ENCODE peak calls at places on chromosomes 12 and 14, in five cellular contexts. One of them, this sample, is unnamed.

GRCh38 chr12:79326225-79326624 is 364.5 kb downstream of the PAWR start:
- DNase-seq in CD8-positive, alpha-beta T cell: no peak
- DNase-seq in immature natural killer cell: no peak
- DNase-seq in stimulated activated CD4-positive, alpha-beta T cell treated with anti-CD3 and anti-CD28 coated beads, Interleukin-15, amount 100 ng/mL, for 24 hours: no peak
- DNase-seq in lower lobe of right lung: no peak
- DNase-seq in this sample: no peak

GRCh38 chr12:60148109-60148508 is 552.3 kb downstream of the SLC16A7 start:
- DNase-seq in stimulated activated CD4-positive, alpha-beta T cell treated with anti-CD3 and anti-CD28 coated beads, Interleukin-15, amount 100 ng/mL, for 24 hours: no peak
- DNase-seq in lower lobe of right lung: no peak
- DNase-seq in immature natural killer cell: no peak
- DNase-seq in CD8-positive, alpha-beta T cell: no peak
- DNase-seq in this sample: no peak

GRCh38 chr12:30457621-30458289 is 237.9 kb downstream of the IPO8 start:
- DNase-seq in lower lobe of right lung: no peak
- DNase-seq in immature natural killer cell: no peak
- DNase-seq in stimulated activated CD4-positive, alpha-beta T cell treated with anti-CD3 and anti-CD28 coated beads, Interleukin-15, amount 100 ng/mL, for 24 hours: no peak
- DNase-seq in CD8-positive, alpha-beta T cell: no peak
- DNase-seq in this sample: no peak

GRCh38 chr12:92505373-92506340 is 197.1 kb upstream of the PLEKHG7 start:
- DNase-seq in CD8-positive, alpha-beta T cell: peak; percentile 11
- DNase-seq in stimulated activated CD4-positive, alpha-beta T cell treated with anti-CD3 and anti-CD28 coated beads, Interleukin-15, amount 100 ng/mL, for 24 hours: peak; percentile 74
- DNase-seq in immature natural killer cell: peak; percentile 52
- DNase-seq in lower lobe of right lung: peak; percentile 59
- DNase-seq in this sample: no peak

GRCh38 chr12:124009781-124010180 is 36.8 kb downstream of the ZNF664 start:
- DNase-seq in immature natural killer cell: no peak
- DNase-seq in stimulated activated CD4-positive, alpha-beta T cell treated with anti-CD3 and anti-CD28 coated beads, Interleukin-15, amount 100 ng/mL, for 24 hours: no peak
- DNase-seq in lower lobe of right lung: no peak
- DNase-seq in CD8-positive, alpha-beta T cell: no peak
- DNase-seq in this sample: no peak

GRCh38 chr12:125137776-125138344 is 72.6 kb downstream of the AACS start:
- DNase-seq in stimulated activated CD4-positive, alpha-beta T cell treated with anti-CD3 and anti-CD28 coated beads, Interleukin-15, amount 100 ng/mL, for 24 hours: no peak
- DNase-seq in lower lobe of right lung: no peak
- DNase-seq in immature natural killer cell: no peak
- DNase-seq in CD8-positive, alpha-beta T cell: no peak
- DNase-seq in this sample: no peak

GRCh38 chr12:90695415-90695814 is 259.6 kb downstream of the CCER1 start:
- DNase-seq in lower lobe of right lung: no peak
- DNase-seq in CD8-positive, alpha-beta T cell: no peak
- DNase-seq in stimulated activated CD4-positive, alpha-beta T cell treated with anti-CD3 and anti-CD28 coated beads, Interleukin-15, amount 100 ng/mL, for 24 hours: no peak
- DNase-seq in immature natural killer cell: no peak
- DNase-seq in this sample: no peak

GRCh38 chr12:110649341-110649847 is 35.5 kb downstream of the TCTN1 start:
- DNase-seq in lower lobe of right lung: no peak
- DNase-seq in CD8-positive, alpha-beta T cell: no peak
- DNase-seq in stimulated activated CD4-positive, alpha-beta T cell treated with anti-CD3 and anti-CD28 coated beads, Interleukin-15, amount 100 ng/mL, for 24 hours: no peak
- DNase-seq in immature natural killer cell: no peak
- DNase-seq in this sample: no peak

GRCh38 chr12:105253882-105254513 is 18.0 kb upstream of the APPL2 start:
- DNase-seq in immature natural killer cell: no peak
- DNase-seq in stimulated activated CD4-positive, alpha-beta T cell treated with anti-CD3 and anti-CD28 coated beads, Interleukin-15, amount 100 ng/mL, for 24 hours: no peak
- DNase-seq in lower lobe of right lung: no peak
- DNase-seq in CD8-positive, alpha-beta T cell: no peak
- DNase-seq in this sample: no peak

GRCh38 chr12:7212678-7213077 is 23.2 kb downstream of the PEX5 start:
- DNase-seq in lower lobe of right lung: no peak
- DNase-seq in stimulated activated CD4-positive, alpha-beta T cell treated with anti-CD3 and anti-CD28 coated beads, Interleukin-15, amount 100 ng/mL, for 24 hours: no peak
- DNase-seq in immature natural killer cell: no peak
- DNase-seq in CD8-positive, alpha-beta T cell: no peak
- DNase-seq in this sample: no peak

GRCh38 chr14:102207831-102208365 is 68.2 kb downstream of the WDR20 start:
- DNase-seq in CD8-positive, alpha-beta T cell: no peak
- DNase-seq in immature natural killer cell: no peak
- DNase-seq in lower lobe of right lung: no peak
- DNase-seq in stimulated activated CD4-positive, alpha-beta T cell treated with anti-CD3 and anti-CD28 coated beads, Interleukin-15, amount 100 ng/mL, for 24 hours: no peak
- DNase-seq in this sample: peak; percentile 53

GRCh38 chr14:92863281-92863680 is 59.7 kb upstream of the CHGA start:
- DNase-seq in lower lobe of right lung: no peak
- DNase-seq in immature natural killer cell: no peak
- DNase-seq in stimulated activated CD4-positive, alpha-beta T cell treated with anti-CD3 and anti-CD28 coated beads, Interleukin-15, amount 100 ng/mL, for 24 hours: no peak
- DNase-seq in CD8-positive, alpha-beta T cell: no peak
- DNase-seq in this sample: no peak

GRCh38 chr12:52213541-52214420 is 19.3 kb upstream of the KRT7 start:
- DNase-seq in lower lobe of right lung: peak; percentile 86
- DNase-seq in stimulated activated CD4-positive, alpha-beta T cell treated with anti-CD3 and anti-CD28 coated beads, Interleukin-15, amount 100 ng/mL, for 24 hours: peak; percentile 70
- DNase-seq in CD8-positive, alpha-beta T cell: peak; percentile 23
- DNase-seq in immature natural killer cell: peak; percentile 21
- DNase-seq in this sample: no peak

GRCh38 chr12:46722737-46723136 is 103.1 kb downstream of the SLC38A4 start:
- DNase-seq in immature natural killer cell: no peak
- DNase-seq in CD8-positive, alpha-beta T cell: no peak
- DNase-seq in stimulated activated CD4-positive, alpha-beta T cell treated with anti-CD3 and anti-CD28 coated beads, Interleukin-15, amount 100 ng/mL, for 24 hours: no peak
- DNase-seq in lower lobe of right lung: no peak
- DNase-seq in this sample: no peak

GRCh38 chr12:99620159-99620479 is 27.4 kb upstream of the GARIN6 start:
- DNase-seq in stimulated activated CD4-positive, alpha-beta T cell treated with anti-CD3 and anti-CD28 coated beads, Interleukin-15, amount 100 ng/mL, for 24 hours: no peak
- DNase-seq in CD8-positive, alpha-beta T cell: no peak
- DNase-seq in immature natural killer cell: no peak
- DNase-seq in lower lobe of right lung: no peak
- DNase-seq in this sample: no peak

GRCh38 chr12:76919388-76920181 is 40.8 kb upstream of the CSRP2 start:
- DNase-seq in immature natural killer cell: no peak
- DNase-seq in CD8-positive, alpha-beta T cell: no peak
- DNase-seq in lower lobe of right lung: no peak
- DNase-seq in stimulated activated CD4-positive, alpha-beta T cell treated with anti-CD3 and anti-CD28 coated beads, Interleukin-15, amount 100 ng/mL, for 24 hours: no peak
- DNase-seq in this sample: no peak

GRCh38 chr14:77268989-77269595 is 1.9 kb downstream of the NGB start:
- DNase-seq in immature natural killer cell: no peak
- DNase-seq in CD8-positive, alpha-beta T cell: no peak
- DNase-seq in lower lobe of right lung: no peak
- DNase-seq in stimulated activated CD4-positive, alpha-beta T cell treated with anti-CD3 and anti-CD28 coated beads, Interleukin-15, amount 100 ng/mL, for 24 hours: no peak
- DNase-seq in this sample: no peak

GRCh38 chr14:55572578-55572977 is 7.4 kb upstream of the KTN1 start:
- DNase-seq in stimulated activated CD4-positive, alpha-beta T cell treated with anti-CD3 and anti-CD28 coated beads, Interleukin-15, amount 100 ng/mL, for 24 hours: no peak
- DNase-seq in lower lobe of right lung: no peak
- DNase-seq in CD8-positive, alpha-beta T cell: no peak
- DNase-seq in immature natural killer cell: no peak
- DNase-seq in this sample: no peak

GRCh38 chr12:88310069-88310468 is 168.0 kb downstream of the TMTC3 start:
- DNase-seq in CD8-positive, alpha-beta T cell: no peak
- DNase-seq in stimulated activated CD4-positive, alpha-beta T cell treated with anti-CD3 and anti-CD28 coated beads, Interleukin-15, amount 100 ng/mL, for 24 hours: no peak
- DNase-seq in lower lobe of right lung: no peak
- DNase-seq in immature natural killer cell: no peak
- DNase-seq in this sample: no peak

GRCh38 chr12:128592345-128592744 is 231.4 kb downstream of the SLC15A4 start:
- DNase-seq in immature natural killer cell: no peak
- DNase-seq in stimulated activated CD4-positive, alpha-beta T cell treated with anti-CD3 and anti-CD28 coated beads, Interleukin-15, amount 100 ng/mL, for 24 hours: no peak
- DNase-seq in CD8-positive, alpha-beta T cell: no peak
- DNase-seq in lower lobe of right lung: no peak
- DNase-seq in this sample: no peak

GRCh38 chr12:3453947-3454675 is 36.9 kb upstream of the PRMT8 start:
- DNase-seq in stimulated activated CD4-positive, alpha-beta T cell treated with anti-CD3 and anti-CD28 coated beads, Interleukin-15, amount 100 ng/mL, for 24 hours: no peak
- DNase-seq in immature natural killer cell: no peak
- DNase-seq in CD8-positive, alpha-beta T cell: no peak
- DNase-seq in lower lobe of right lung: no peak
- DNase-seq in this sample: no peak

GRCh38 chr12:48936379-48936979 is 11.2 kb upstream of the FKBP11 start:
- DNase-seq in CD8-positive, alpha-beta T cell: peak; percentile 81
- DNase-seq in stimulated activated CD4-positive, alpha-beta T cell treated with anti-CD3 and anti-CD28 coated beads, Interleukin-15, amount 100 ng/mL, for 24 hours: peak; percentile 89
- DNase-seq in immature natural killer cell: peak; percentile 84
- DNase-seq in lower lobe of right lung: peak; percentile 75
- DNase-seq in this sample: peak; percentile 87

GRCh38 chr12:52075409-52075724 is 4.1 kb upstream of the SMIM41 start:
- DNase-seq in immature natural killer cell: no peak
- DNase-seq in stimulated activated CD4-positive, alpha-beta T cell treated with anti-CD3 and anti-CD28 coated beads, Interleukin-15, amount 100 ng/mL, for 24 hours: no peak
- DNase-seq in CD8-positive, alpha-beta T cell: no peak
- DNase-seq in lower lobe of right lung: no peak
- DNase-seq in this sample: no peak

GRCh38 chr14:99539503-99539902 is 58.3 kb downstream of the CCNK start:
- DNase-seq in immature natural killer cell: no peak
- DNase-seq in lower lobe of right lung: no peak
- DNase-seq in stimulated activated CD4-positive, alpha-beta T cell treated with anti-CD3 and anti-CD28 coated beads, Interleukin-15, amount 100 ng/mL, for 24 hours: no peak
- DNase-seq in CD8-positive, alpha-beta T cell: no peak
- DNase-seq in this sample: no peak

GRCh38 chr14:75711134-75711795 is 50.2 kb downstream of the TTLL5 start:
- DNase-seq in stimulated activated CD4-positive, alpha-beta T cell treated with anti-CD3 and anti-CD28 coated beads, Interleukin-15, amount 100 ng/mL, for 24 hours: peak; percentile 14
- DNase-seq in CD8-positive, alpha-beta T cell: no peak
- DNase-seq in lower lobe of right lung: no peak
- DNase-seq in immature natural killer cell: no peak
- DNase-seq in this sample: no peak

GRCh38 chr14:80233489-80233888 is 22.2 kb upstream of the DIO2 start:
- DNase-seq in CD8-positive, alpha-beta T cell: no peak
- DNase-seq in immature natural killer cell: no peak
- DNase-seq in lower lobe of right lung: no peak
- DNase-seq in stimulated activated CD4-positive, alpha-beta T cell treated with anti-CD3 and anti-CD28 coated beads, Interleukin-15, amount 100 ng/mL, for 24 hours: no peak
- DNase-seq in this sample: no peak

GRCh38 chr14:76701981-76702380 is 59.3 kb upstream of the VASH1 start:
- DNase-seq in immature natural killer cell: no peak
- DNase-seq in lower lobe of right lung: no peak
- DNase-seq in CD8-positive, alpha-beta T cell: no peak
- DNase-seq in stimulated activated CD4-positive, alpha-beta T cell treated with anti-CD3 and anti-CD28 coated beads, Interleukin-15, amount 100 ng/mL, for 24 hours: no peak
- DNase-seq in this sample: peak; percentile 96

GRCh38 chr14:103594265-103594664 is 31.5 kb downstream of the COA8 start:
- DNase-seq in immature natural killer cell: no peak
- DNase-seq in lower lobe of right lung: no peak
- DNase-seq in stimulated activated CD4-positive, alpha-beta T cell treated with anti-CD3 and anti-CD28 coated beads, Interleukin-15, amount 100 ng/mL, for 24 hours: no peak
- DNase-seq in CD8-positive, alpha-beta T cell: no peak
- DNase-seq in this sample: no peak

GRCh38 chr14:68663385-68664076 is 129.3 kb downstream of the ZFP36L1 start:
- DNase-seq in stimulated activated CD4-positive, alpha-beta T cell treated with anti-CD3 and anti-CD28 coated beads, Interleukin-15, amount 100 ng/mL, for 24 hours: peak; percentile 74
- DNase-seq in lower lobe of right lung: no peak
- DNase-seq in immature natural killer cell: peak; percentile 42
- DNase-seq in CD8-positive, alpha-beta T cell: no peak
- DNase-seq in this sample: peak; percentile 62

This sample was measured in ascending aorta.